ENCODE peak calls at places on chromosomes 16 and 17, in eight cellular contexts. One of them, this sample, is unnamed.

GRCh38 chr17:58710948-58711552 is 18.6 kb downstream of the RAD51C start:
- DNase-seq in left ventricle myocardium superior: no peak
- DNase-seq in T-cell: peak; percentile 5
- DNase-seq in ovary: no peak
- DNase-seq in Caco-2: peak; percentile 55
- DNase-seq in stimulated activated CD8-positive, alpha-beta memory T cell treated with anti-CD3 and anti-CD28 coated beads, Interleukin-4, amount 100 ng/mL, for 1 hour: peak; percentile 5
- DNase-seq in lower leg skin: no peak
- DNase-seq in activated T-helper 9 cell treated with anti-CD3 and anti-CD28 coated beads, Interleukin-2, amount 50 U/mL, for 16 hours: no peak
- DNase-seq in this sample: no peak

GRCh38 chr16:11310997-11311561 is 29.9 kb upstream of the PRM1 start:
- DNase-seq in ovary: no peak
- DNase-seq in activated T-helper 9 cell treated with anti-CD3 and anti-CD28 coated beads, Interleukin-2, amount 50 U/mL, for 16 hours: no peak
- DNase-seq in stimulated activated CD8-positive, alpha-beta memory T cell treated with anti-CD3 and anti-CD28 coated beads, Interleukin-4, amount 100 ng/mL, for 1 hour: no peak
- DNase-seq in lower leg skin: no peak
- DNase-seq in Caco-2: no peak
- DNase-seq in left ventricle myocardium superior: no peak
- DNase-seq in T-cell: peak; percentile 28
- DNase-seq in this sample: no peak

GRCh38 chr17:72386619-72387237 is 265.9 kb downstream of the SOX9 start:
- DNase-seq in ovary: no peak
- DNase-seq in Caco-2: no peak
- DNase-seq in left ventricle myocardium superior: no peak
- DNase-seq in lower leg skin: no peak
- DNase-seq in activated T-helper 9 cell treated with anti-CD3 and anti-CD28 coated beads, Interleukin-2, amount 50 U/mL, for 16 hours: no peak
- DNase-seq in stimulated activated CD8-positive, alpha-beta memory T cell treated with anti-CD3 and anti-CD28 coated beads, Interleukin-4, amount 100 ng/mL, for 1 hour: no peak
- DNase-seq in T-cell: no peak
- DNase-seq in this sample: no peak

GRCh38 chr16:3642397-3643094 is 11.9 kb upstream of the DNASE1 start:
- DNase-seq in stimulated activated CD8-positive, alpha-beta memory T cell treated with anti-CD3 and anti-CD28 coated beads, Interleukin-4, amount 100 ng/mL, for 1 hour: no peak
- DNase-seq in lower leg skin: peak; percentile 74
- DNase-seq in activated T-helper 9 cell treated with anti-CD3 and anti-CD28 coated beads, Interleukin-2, amount 50 U/mL, for 16 hours: no peak
- DNase-seq in Caco-2: peak; percentile 72
- DNase-seq in left ventricle myocardium superior: no peak
- DNase-seq in T-cell: no peak
- DNase-seq in ovary: no peak
- DNase-seq in this sample: no peak

GRCh38 chr17:5179003-5179402 is 12.7 kb downstream of the ZNF594 start:
- DNase-seq in left ventricle myocardium superior: no peak
- DNase-seq in ovary: no peak
- DNase-seq in stimulated activated CD8-positive, alpha-beta memory T cell treated with anti-CD3 and anti-CD28 coated beads, Interleukin-4, amount 100 ng/mL, for 1 hour: no peak
- DNase-seq in Caco-2: no peak
- DNase-seq in T-cell: no peak
- DNase-seq in lower leg skin: no peak
- DNase-seq in activated T-helper 9 cell treated with anti-CD3 and anti-CD28 coated beads, Interleukin-2, amount 50 U/mL, for 16 hours: no peak
- DNase-seq in this sample: no peak

GRCh38 chr17:1241904-1242303 is 28.3 kb upstream of the BHLHA9 start:
- DNase-seq in activated T-helper 9 cell treated with anti-CD3 and anti-CD28 coated beads, Interleukin-2, amount 50 U/mL, for 16 hours: no peak
- DNase-seq in ovary: no peak
- DNase-seq in Caco-2: no peak
- DNase-seq in stimulated activated CD8-positive, alpha-beta memory T cell treated with anti-CD3 and anti-CD28 coated beads, Interleukin-4, amount 100 ng/mL, for 1 hour: no peak
- DNase-seq in lower leg skin: peak; percentile 93
- DNase-seq in T-cell: no peak
- DNase-seq in left ventricle myocardium superior: no peak
- DNase-seq in this sample: peak; percentile 17

GRCh38 chr16:89619880-89620279 is 6.4 kb downstream of the DPEP1 start:
- DNase-seq in Caco-2: no peak
- DNase-seq in activated T-helper 9 cell treated with anti-CD3 and anti-CD28 coated beads, Interleukin-2, amount 50 U/mL, for 16 hours: no peak
- DNase-seq in lower leg skin: no peak
- DNase-seq in T-cell: no peak
- DNase-seq in stimulated activated CD8-positive, alpha-beta memory T cell treated with anti-CD3 and anti-CD28 coated beads, Interleukin-4, amount 100 ng/mL, for 1 hour: no peak
- DNase-seq in left ventricle myocardium superior: no peak
- DNase-seq in ovary: no peak
- DNase-seq in this sample: no peak

GRCh38 chr17:12536021-12536420 is 129.7 kb upstream of the MYOCD start:
- DNase-seq in activated T-helper 9 cell treated with anti-CD3 and anti-CD28 coated beads, Interleukin-2, amount 50 U/mL, for 16 hours: no peak
- DNase-seq in ovary: no peak
- DNase-seq in T-cell: no peak
- DNase-seq in Caco-2: no peak
- DNase-seq in lower leg skin: no peak
- DNase-seq in stimulated activated CD8-positive, alpha-beta memory T cell treated with anti-CD3 and anti-CD28 coated beads, Interleukin-4, amount 100 ng/mL, for 1 hour: no peak
- DNase-seq in left ventricle myocardium superior: no peak
- DNase-seq in this sample: no peak

GRCh38 chr17:44360826-44361225 is 2.8 kb downstream of the FAM171A2 start:
- DNase-seq in lower leg skin: no peak
- DNase-seq in stimulated activated CD8-positive, alpha-beta memory T cell treated with anti-CD3 and anti-CD28 coated beads, Interleukin-4, amount 100 ng/mL, for 1 hour: no peak
- DNase-seq in left ventricle myocardium superior: no peak
- DNase-seq in T-cell: no peak
- DNase-seq in activated T-helper 9 cell treated with anti-CD3 and anti-CD28 coated beads, Interleukin-2, amount 50 U/mL, for 16 hours: no peak
- DNase-seq in ovary: peak; percentile 69
- DNase-seq in Caco-2: peak; percentile 38
- DNase-seq in this sample: no peak

GRCh38 chr16:10878644-10879498 is 1.9 kb downstream of the CIITA start:
- DNase-seq in ovary: no peak
- DNase-seq in activated T-helper 9 cell treated with anti-CD3 and anti-CD28 coated beads, Interleukin-2, amount 50 U/mL, for 16 hours: no peak
- DNase-seq in left ventricle myocardium superior: peak; percentile 66
- DNase-seq in Caco-2: no peak
- DNase-seq in T-cell: no peak
- DNase-seq in stimulated activated CD8-positive, alpha-beta memory T cell treated with anti-CD3 and anti-CD28 coated beads, Interleukin-4, amount 100 ng/mL, for 1 hour: no peak
- DNase-seq in lower leg skin: peak; percentile 88
- DNase-seq in this sample: no peak

GRCh38 chr16:58497468-58497867 is 2.5 kb upstream of the NDRG4 start:
- DNase-seq in ovary: no peak
- DNase-seq in lower leg skin: no peak
- DNase-seq in left ventricle myocardium superior: no peak
- DNase-seq in stimulated activated CD8-positive, alpha-beta memory T cell treated with anti-CD3 and anti-CD28 coated beads, Interleukin-4, amount 100 ng/mL, for 1 hour: no peak
- DNase-seq in activated T-helper 9 cell treated with anti-CD3 and anti-CD28 coated beads, Interleukin-2, amount 50 U/mL, for 16 hours: no peak
- DNase-seq in T-cell: no peak
- DNase-seq in Caco-2: no peak
- DNase-seq in this sample: no peak

GRCh38 chr17:72693956-72694355 is 398.5 kb downstream of the SLC39A11 start:
- DNase-seq in ovary: no peak
- DNase-seq in activated T-helper 9 cell treated with anti-CD3 and anti-CD28 coated beads, Interleukin-2, amount 50 U/mL, for 16 hours: no peak
- DNase-seq in left ventricle myocardium superior: no peak
- DNase-seq in T-cell: no peak
- DNase-seq in stimulated activated CD8-positive, alpha-beta memory T cell treated with anti-CD3 and anti-CD28 coated beads, Interleukin-4, amount 100 ng/mL, for 1 hour: no peak
- DNase-seq in lower leg skin: no peak
- DNase-seq in Caco-2: no peak
- DNase-seq in this sample: no peak

GRCh38 chr17:4049546-4049945 is 85.3 kb upstream of the ATP2A3 start:
- DNase-seq in activated T-helper 9 cell treated with anti-CD3 and anti-CD28 coated beads, Interleukin-2, amount 50 U/mL, for 16 hours: no peak
- DNase-seq in T-cell: no peak
- DNase-seq in lower leg skin: no peak
- DNase-seq in stimulated activated CD8-positive, alpha-beta memory T cell treated with anti-CD3 and anti-CD28 coated beads, Interleukin-4, amount 100 ng/mL, for 1 hour: no peak
- DNase-seq in ovary: no peak
- DNase-seq in Caco-2: no peak
- DNase-seq in left ventricle myocardium superior: no peak
- DNase-seq in this sample: no peak

This sample was measured in gastrocnemius medialis.